ENCODE peak calls at places on chromosomes 7 and 10, in nine cellular contexts. One of them, this sample, is unnamed.

GRCh38 chr7:20839196-20839735 is 52.6 kb upstream of the SP8 start:
- DNase-seq in stimulated activated CD4-positive, alpha-beta T cell treated with anti-CD3 and anti-CD28 coated beads, Interleukin-4, amount 100 ng/mL, for 1 hour: no peak
- DNase-seq in astrocyte of the hippocampus: peak; percentile 56
- DNase-seq in nucleus accumbens: no peak
- DNase-seq in activated CD4-positive, alpha-beta T cell treated with anti-CD3 and anti-CD28 coated beads, Interleukin-2, amount 10 ng/mL, durations not matched to agents 7 days and 5 days: no peak
- DNase-seq in epithelial cell of esophagus: peak; percentile 58
- DNase-seq in NCI-H748 treated with DMSO at 0.1 percent for 48 hours: no peak
- DNase-seq in GOT3: no peak
- DNase-seq in EH: no peak
- DNase-seq in this sample: no peak

GRCh38 chr10:30784896-30785605 is 155.5 kb upstream of the LYZL2 start:
- DNase-seq in stimulated activated CD4-positive, alpha-beta T cell treated with anti-CD3 and anti-CD28 coated beads, Interleukin-4, amount 100 ng/mL, for 1 hour: peak; percentile 34
- DNase-seq in astrocyte of the hippocampus: peak; percentile 88
- DNase-seq in nucleus accumbens: peak; percentile 85
- DNase-seq in activated CD4-positive, alpha-beta T cell treated with anti-CD3 and anti-CD28 coated beads, Interleukin-2, amount 10 ng/mL, durations not matched to agents 7 days and 5 days: no peak
- DNase-seq in epithelial cell of esophagus: peak; percentile 48
- DNase-seq in NCI-H748 treated with DMSO at 0.1 percent for 48 hours: peak; percentile 11
- DNase-seq in GOT3: no peak
- DNase-seq in EH: peak; percentile 72
- DNase-seq in this sample: peak; percentile 19

GRCh38 chr7:138154646-138155045 is 78.4 kb downstream of the AKR1D1 start:
- DNase-seq in stimulated activated CD4-positive, alpha-beta T cell treated with anti-CD3 and anti-CD28 coated beads, Interleukin-4, amount 100 ng/mL, for 1 hour: no peak
- DNase-seq in astrocyte of the hippocampus: no peak
- DNase-seq in nucleus accumbens: no peak
- DNase-seq in activated CD4-positive, alpha-beta T cell treated with anti-CD3 and anti-CD28 coated beads, Interleukin-2, amount 10 ng/mL, durations not matched to agents 7 days and 5 days: no peak
- DNase-seq in epithelial cell of esophagus: no peak
- DNase-seq in NCI-H748 treated with DMSO at 0.1 percent for 48 hours: no peak
- DNase-seq in GOT3: no peak
- DNase-seq in EH: no peak
- DNase-seq in this sample: no peak

GRCh38 chr7:82247814-82248433 is 195.7 kb downstream of the CACNA2D1 start:
- DNase-seq in stimulated activated CD4-positive, alpha-beta T cell treated with anti-CD3 and anti-CD28 coated beads, Interleukin-4, amount 100 ng/mL, for 1 hour: no peak
- DNase-seq in astrocyte of the hippocampus: peak; percentile 22
- DNase-seq in nucleus accumbens: no peak
- DNase-seq in activated CD4-positive, alpha-beta T cell treated with anti-CD3 and anti-CD28 coated beads, Interleukin-2, amount 10 ng/mL, durations not matched to agents 7 days and 5 days: no peak
- DNase-seq in epithelial cell of esophagus: peak; percentile 29
- DNase-seq in NCI-H748 treated with DMSO at 0.1 percent for 48 hours: no peak
- DNase-seq in GOT3: no peak
- DNase-seq in EH: peak; percentile 27
- DNase-seq in this sample: no peak

GRCh38 chr10:117318909-117319308 is 56.3 kb downstream of the PDZD8 start:
- DNase-seq in stimulated activated CD4-positive, alpha-beta T cell treated with anti-CD3 and anti-CD28 coated beads, Interleukin-4, amount 100 ng/mL, for 1 hour: no peak
- DNase-seq in astrocyte of the hippocampus: peak; percentile 14
- DNase-seq in nucleus accumbens: no peak
- DNase-seq in activated CD4-positive, alpha-beta T cell treated with anti-CD3 and anti-CD28 coated beads, Interleukin-2, amount 10 ng/mL, durations not matched to agents 7 days and 5 days: no peak
- DNase-seq in epithelial cell of esophagus: no peak
- DNase-seq in NCI-H748 treated with DMSO at 0.1 percent for 48 hours: no peak
- DNase-seq in GOT3: no peak
- DNase-seq in EH: peak; percentile 15
- DNase-seq in this sample: no peak

GRCh38 chr10:126528320-126528835 is 140.1 kb upstream of the ADAM12 start:
- DNase-seq in stimulated activated CD4-positive, alpha-beta T cell treated with anti-CD3 and anti-CD28 coated beads, Interleukin-4, amount 100 ng/mL, for 1 hour: no peak
- DNase-seq in astrocyte of the hippocampus: no peak
- DNase-seq in nucleus accumbens: no peak
- DNase-seq in activated CD4-positive, alpha-beta T cell treated with anti-CD3 and anti-CD28 coated beads, Interleukin-2, amount 10 ng/mL, durations not matched to agents 7 days and 5 days: no peak
- DNase-seq in epithelial cell of esophagus: peak; percentile 68
- DNase-seq in NCI-H748 treated with DMSO at 0.1 percent for 48 hours: no peak
- DNase-seq in GOT3: no peak
- DNase-seq in EH: no peak
- DNase-seq in this sample: no peak

GRCh38 chr7:47580175-47580701 is 1.7 kb downstream of the TNS3 start:
- DNase-seq in stimulated activated CD4-positive, alpha-beta T cell treated with anti-CD3 and anti-CD28 coated beads, Interleukin-4, amount 100 ng/mL, for 1 hour: no peak
- DNase-seq in astrocyte of the hippocampus: peak; percentile 32
- DNase-seq in nucleus accumbens: no peak
- DNase-seq in activated CD4-positive, alpha-beta T cell treated with anti-CD3 and anti-CD28 coated beads, Interleukin-2, amount 10 ng/mL, durations not matched to agents 7 days and 5 days: no peak
- DNase-seq in epithelial cell of esophagus: no peak
- DNase-seq in NCI-H748 treated with DMSO at 0.1 percent for 48 hours: no peak
- DNase-seq in GOT3: no peak
- DNase-seq in EH: peak; percentile 70
- DNase-seq in this sample: no peak

GRCh38 chr7:17130281-17131059 is 168.0 kb upstream of the AHR start:
- DNase-seq in stimulated activated CD4-positive, alpha-beta T cell treated with anti-CD3 and anti-CD28 coated beads, Interleukin-4, amount 100 ng/mL, for 1 hour: no peak
- DNase-seq in astrocyte of the hippocampus: peak; percentile 74
- DNase-seq in nucleus accumbens: no peak
- DNase-seq in activated CD4-positive, alpha-beta T cell treated with anti-CD3 and anti-CD28 coated beads, Interleukin-2, amount 10 ng/mL, durations not matched to agents 7 days and 5 days: no peak
- DNase-seq in epithelial cell of esophagus: peak; percentile 63
- DNase-seq in NCI-H748 treated with DMSO at 0.1 percent for 48 hours: no peak
- DNase-seq in GOT3: no peak
- DNase-seq in EH: peak; percentile 91
- DNase-seq in this sample: peak; percentile 20

GRCh38 chr10:87659571-87660483 is at the start of gene PAPSS2:
- DNase-seq in stimulated activated CD4-positive, alpha-beta T cell treated with anti-CD3 and anti-CD28 coated beads, Interleukin-4, amount 100 ng/mL, for 1 hour: peak; percentile 32
- DNase-seq in astrocyte of the hippocampus: peak; percentile 78
- DNase-seq in nucleus accumbens: peak; percentile 10
- DNase-seq in activated CD4-positive, alpha-beta T cell treated with anti-CD3 and anti-CD28 coated beads, Interleukin-2, amount 10 ng/mL, durations not matched to agents 7 days and 5 days: peak; percentile 9
- DNase-seq in epithelial cell of esophagus: peak; percentile 49
- DNase-seq in NCI-H748 treated with DMSO at 0.1 percent for 48 hours: peak; percentile 9
- DNase-seq in GOT3: peak; percentile 32
- DNase-seq in EH: peak; percentile 88
- DNase-seq in this sample: no peak

GRCh38 chr7:23544913-23545354 is 13.2 kb upstream of the TRA2A start:
- DNase-seq in stimulated activated CD4-positive, alpha-beta T cell treated with anti-CD3 and anti-CD28 coated beads, Interleukin-4, amount 100 ng/mL, for 1 hour: no peak
- DNase-seq in astrocyte of the hippocampus: peak; percentile 53
- DNase-seq in nucleus accumbens: no peak
- DNase-seq in activated CD4-positive, alpha-beta T cell treated with anti-CD3 and anti-CD28 coated beads, Interleukin-2, amount 10 ng/mL, durations not matched to agents 7 days and 5 days: peak; percentile 44
- DNase-seq in epithelial cell of esophagus: peak; percentile 75
- DNase-seq in NCI-H748 treated with DMSO at 0.1 percent for 48 hours: peak; percentile 50
- DNase-seq in GOT3: no peak
- DNase-seq in EH: peak; percentile 27
- DNase-seq in this sample: peak; percentile 7

GRCh38 chr7:100726998-100727761 is 6.2 kb upstream of the ZAN start:
- DNase-seq in stimulated activated CD4-positive, alpha-beta T cell treated with anti-CD3 and anti-CD28 coated beads, Interleukin-4, amount 100 ng/mL, for 1 hour: no peak
- DNase-seq in astrocyte of the hippocampus: peak; percentile 81
- DNase-seq in nucleus accumbens: no peak
- DNase-seq in activated CD4-positive, alpha-beta T cell treated with anti-CD3 and anti-CD28 coated beads, Interleukin-2, amount 10 ng/mL, durations not matched to agents 7 days and 5 days: no peak
- DNase-seq in epithelial cell of esophagus: peak; percentile 25
- DNase-seq in NCI-H748 treated with DMSO at 0.1 percent for 48 hours: no peak
- DNase-seq in GOT3: no peak
- DNase-seq in EH: peak; percentile 94
- DNase-seq in this sample: no peak

GRCh38 chr7:50976064-50976463 is 193.4 kb upstream of the GRB10 start:
- DNase-seq in stimulated activated CD4-positive, alpha-beta T cell treated with anti-CD3 and anti-CD28 coated beads, Interleukin-4, amount 100 ng/mL, for 1 hour: no peak
- DNase-seq in astrocyte of the hippocampus: no peak
- DNase-seq in nucleus accumbens: no peak
- DNase-seq in activated CD4-positive, alpha-beta T cell treated with anti-CD3 and anti-CD28 coated beads, Interleukin-2, amount 10 ng/mL, durations not matched to agents 7 days and 5 days: no peak
- DNase-seq in epithelial cell of esophagus: no peak
- DNase-seq in NCI-H748 treated with DMSO at 0.1 percent for 48 hours: no peak
- DNase-seq in GOT3: no peak
- DNase-seq in EH: no peak
- DNase-seq in this sample: no peak

GRCh38 chr10:44979281-44980181 is 922 bp upstream of the DEPP1 start:
- DNase-seq in stimulated activated CD4-positive, alpha-beta T cell treated with anti-CD3 and anti-CD28 coated beads, Interleukin-4, amount 100 ng/mL, for 1 hour: no peak
- DNase-seq in astrocyte of the hippocampus: no peak
- DNase-seq in nucleus accumbens: no peak
- DNase-seq in activated CD4-positive, alpha-beta T cell treated with anti-CD3 and anti-CD28 coated beads, Interleukin-2, amount 10 ng/mL, durations not matched to agents 7 days and 5 days: no peak
- DNase-seq in epithelial cell of esophagus: peak; percentile 67
- DNase-seq in NCI-H748 treated with DMSO at 0.1 percent for 48 hours: no peak
- DNase-seq in GOT3: no peak
- DNase-seq in EH: no peak
- DNase-seq in this sample: no peak

GRCh38 chr7:105478606-105479005 is 43.5 kb downstream of the PUS7 start:
- DNase-seq in stimulated activated CD4-positive, alpha-beta T cell treated with anti-CD3 and anti-CD28 coated beads, Interleukin-4, amount 100 ng/mL, for 1 hour: no peak
- DNase-seq in astrocyte of the hippocampus: no peak
- DNase-seq in nucleus accumbens: no peak
- DNase-seq in activated CD4-positive, alpha-beta T cell treated with anti-CD3 and anti-CD28 coated beads, Interleukin-2, amount 10 ng/mL, durations not matched to agents 7 days and 5 days: no peak
- DNase-seq in epithelial cell of esophagus: no peak
- DNase-seq in NCI-H748 treated with DMSO at 0.1 percent for 48 hours: no peak
- DNase-seq in GOT3: no peak
- DNase-seq in EH: no peak
- DNase-seq in this sample: no peak

GRCh38 chr7:44194069-44194468 is 4.8 kb upstream of the GCK start:
- DNase-seq in stimulated activated CD4-positive, alpha-beta T cell treated with anti-CD3 and anti-CD28 coated beads, Interleukin-4, amount 100 ng/mL, for 1 hour: peak; percentile 53
- DNase-seq in astrocyte of the hippocampus: no peak
- DNase-seq in nucleus accumbens: no peak
- DNase-seq in activated CD4-positive, alpha-beta T cell treated with anti-CD3 and anti-CD28 coated beads, Interleukin-2, amount 10 ng/mL, durations not matched to agents 7 days and 5 days: no peak
- DNase-seq in epithelial cell of esophagus: peak; percentile 46
- DNase-seq in NCI-H748 treated with DMSO at 0.1 percent for 48 hours: no peak
- DNase-seq in GOT3: no peak
- DNase-seq in EH: peak; percentile 53
- DNase-seq in this sample: no peak

GRCh38 chr7:158409816-158410330 is 177.8 kb downstream of the PTPRN2 start:
- DNase-seq in stimulated activated CD4-positive, alpha-beta T cell treated with anti-CD3 and anti-CD28 coated beads, Interleukin-4, amount 100 ng/mL, for 1 hour: no peak
- DNase-seq in astrocyte of the hippocampus: no peak
- DNase-seq in nucleus accumbens: no peak
- DNase-seq in activated CD4-positive, alpha-beta T cell treated with anti-CD3 and anti-CD28 coated beads, Interleukin-2, amount 10 ng/mL, durations not matched to agents 7 days and 5 days: no peak
- DNase-seq in epithelial cell of esophagus: no peak
- DNase-seq in NCI-H748 treated with DMSO at 0.1 percent for 48 hours: no peak
- DNase-seq in GOT3: no peak
- DNase-seq in EH: no peak
- DNase-seq in this sample: no peak

GRCh38 chr10:21989453-21990154 is 13.9 kb downstream of the DNAJC1 start:
- DNase-seq in stimulated activated CD4-positive, alpha-beta T cell treated with anti-CD3 and anti-CD28 coated beads, Interleukin-4, amount 100 ng/mL, for 1 hour: no peak
- DNase-seq in astrocyte of the hippocampus: peak; percentile 84
- DNase-seq in nucleus accumbens: peak; percentile 10
- DNase-seq in activated CD4-positive, alpha-beta T cell treated with anti-CD3 and anti-CD28 coated beads, Interleukin-2, amount 10 ng/mL, durations not matched to agents 7 days and 5 days: peak; percentile 46
- DNase-seq in epithelial cell of esophagus: peak; percentile 63
- DNase-seq in NCI-H748 treated with DMSO at 0.1 percent for 48 hours: peak; percentile 40
- DNase-seq in GOT3: no peak
- DNase-seq in EH: peak; percentile 66
- DNase-seq in this sample: peak; percentile 42

GRCh38 chr7:101163281-101164070 is 1.9 kb downstream of the VGF start:
- DNase-seq in stimulated activated CD4-positive, alpha-beta T cell treated with anti-CD3 and anti-CD28 coated beads, Interleukin-4, amount 100 ng/mL, for 1 hour: no peak
- DNase-seq in astrocyte of the hippocampus: no peak
- DNase-seq in nucleus accumbens: no peak
- DNase-seq in activated CD4-positive, alpha-beta T cell treated with anti-CD3 and anti-CD28 coated beads, Interleukin-2, amount 10 ng/mL, durations not matched to agents 7 days and 5 days: peak; percentile 56
- DNase-seq in epithelial cell of esophagus: peak; percentile 55
- DNase-seq in NCI-H748 treated with DMSO at 0.1 percent for 48 hours: peak; percentile 83
- DNase-seq in GOT3: no peak
- DNase-seq in EH: peak; percentile 41
- DNase-seq in this sample: peak; percentile 61

This sample was measured in NCI-H526 treated with DMSO at 0.1 percent for 48 hours.